ENCODE peak calls at places on chromosomes 11 and 22, in ten cellular contexts. P, R, E, I, Z, K, B, S, X and N are unnamed samples.

GRCh38 chr11:95121687-95122086 is 32.0 kb downstream of the ENDOD1 start:
- DNase-seq in S (no peak), R (no peak), K (no peak), E (no peak), Z (no peak), I (no peak), P (no peak), B (no peak), X (no peak), N (no peak)

GRCh38 chr22:27212617-27213177 is 555.3 kb downstream of the MIAT start:
- DNase-seq in I (no peak), S (peak), P (peak), E (no peak), R (no peak), B (peak), K (no peak), Z (no peak), X (no peak), N (no peak)

GRCh38 chr22:42933783-42934144 is 76.7 kb upstream of the ARFGAP3 start:
- DNase-seq in R (no peak), Z (no peak), P (peak), K (no peak), I (no peak), S (peak), X (no peak), E (no peak), B (no peak), N (no peak)

GRCh38 chr11:38446336-38446735 is 1848.3 kb upstream of the RAG2 start:
- DNase-seq in E (no peak), X (no peak), I (no peak), Z (no peak), S (no peak), P (no peak), R (no peak), K (no peak), B (no peak), N (no peak)

GRCh38 chr22:43169310-43170130 is 17.4 kb downstream of the TTLL12 start:
- DNase-seq in E (no peak), R (no peak), S (no peak), P (no peak), Z (no peak), X (no peak), I (no peak), K (no peak), B (no peak), N (no peak)

GRCh38 chr11:75066061-75066460 is 30.6 kb downstream of the OR2AT4 start:
- DNase-seq in Z (no peak), I (no peak), K (no peak), R (no peak), B (no peak), E (no peak), X (no peak), P (no peak), S (no peak), N (no peak)

GRCh38 chr22:42279425-42280020 is 9.1 kb upstream of the TCF20 start:
- DNase-seq in S (no peak), I (no peak), X (no peak), P (no peak), B (peak), K (no peak), R (no peak), E (no peak), Z (no peak), N (no peak)

GRCh38 chr11:35364101-35364780 is 55.1 kb downstream of the SLC1A2 start:
- DNase-seq in R (no peak), X (no peak), S (peak), Z (peak), I (no peak), K (peak), B (peak), P (peak), E (no peak), N (no peak)

GRCh38 chr22:49179886-49180682 is 647.6 kb downstream of the BRD1 start:
- DNase-seq in K (no peak), B (no peak), R (no peak), Z (no peak), P (no peak), X (no peak), S (no peak), E (no peak), I (no peak), N (no peak)

GRCh38 chr22:42461511-42461910 is 29.3 kb upstream of the NFAM1 start:
- DNase-seq in R (no peak), S (no peak), P (no peak), E (no peak), I (no peak), K (no peak), B (no peak), Z (no peak), X (no peak), N (no peak)

GRCh38 chr11:122727101-122727929 is 71.8 kb downstream of the UBASH3B start:
- DNase-seq in E (peak), P (no peak), X (peak), Z (peak), I (no peak), S (no peak), B (no peak), R (no peak), K (no peak), N (no peak)

GRCh38 chr11:33844236-33844635 is 47.6 kb downstream of the LMO2 start:
- DNase-seq in B (no peak), R (no peak), Z (no peak), S (no peak), I (no peak), P (no peak), K (no peak), X (no peak), E (no peak), N (no peak)

GRCh38 chr11:67302571-67303131 is 679 bp upstream of the SSH3 start:
- DNase-seq in B (peak), R (no peak), X (no peak), K (no peak), P (no peak), I (no peak), E (no peak), S (no peak), Z (peak), N (peak)

GRCh38 chr22:36294801-36295200 is 41.9 kb downstream of the APOL1 start:
- DNase-seq in P (no peak), I (no peak), S (no peak), E (no peak), Z (no peak), B (no peak), X (no peak), R (no peak), K (no peak), N (no peak)

GRCh38 chr22:32788884-32789624 is 12.5 kb upstream of the TIMP3 start:
- DNase-seq in I (no peak), E (no peak), Z (no peak), K (no peak), P (no peak), X (no peak), S (peak), R (no peak), B (no peak), N (no peak)

GRCh38 chr11:11640996-11641395 is 19.2 kb upstream of the GALNT18 start:
- DNase-seq in X (no peak), S (no peak), I (no peak), K (peak), B (no peak), P (no peak), E (no peak), R (no peak), Z (peak), N (no peak)

GRCh38 chr22:47371263-47372090 is 609.0 kb downstream of the TBC1D22A start:
- DNase-seq in B (peak), P (no peak), K (no peak), E (no peak), X (no peak), R (no peak), Z (no peak), I (no peak), S (no peak), N (no peak)

GRCh38 chr11:70595016-70595415 is 196.7 kb downstream of the CTTN start:
- DNase-seq in S (no peak), E (no peak), I (no peak), B (no peak), X (no peak), P (no peak), K (no peak), Z (no peak), R (no peak), N (no peak)

GRCh38 chr11:79617561-79617960 is 176.7 kb upstream of the TENM4 start:
- DNase-seq in K (no peak), R (no peak), S (no peak), E (no peak), B (no peak), P (no peak), X (no peak), I (no peak), Z (no peak), N (no peak)

GRCh38 chr11:19370100-19370861 is 129.5 kb upstream of the E2F8 start:
- DNase-seq in I (no peak), P (no peak), S (peak), Z (no peak), E (no peak), R (no peak), B (peak), X (no peak), K (no peak), N (no peak)

GRCh38 chr11:72576196-72576595 is 98.0 kb downstream of the PDE2A start:
- DNase-seq in P (no peak), S (no peak), B (peak), X (no peak), I (no peak), E (no peak), R (no peak), Z (no peak), K (no peak), N (peak)

GRCh38 chr11:120746836-120747609 is 235.5 kb downstream of the GRIK4 start:
- DNase-seq in I (no peak), E (no peak), R (no peak), P (no peak), S (no peak), X (no peak), K (no peak), Z (no peak), B (no peak), N (no peak)